ENCODE peak calls at places on chromosomes 5 and 9, in six cellular contexts. O is mammary epithelial cell, T is cardiac muscle cell, M is neural progenitor cell, X is OCI-LY7, A is psoas muscle. Y is an unnamed sample.

GRCh38 chr5:110769282-110769681 is 30.5 kb downstream of the SLC25A46 start:
- DNase-seq in O (peak; percentile 35), T (no peak), M (no peak), X (no peak), A (no peak), Y (no peak)

GRCh38 chr9:135394131-135394530 is 85.5 kb upstream of the PPP1R26 start:
- DNase-seq in O (no peak), T (no peak), M (no peak), X (no peak), A (no peak), Y (no peak)

GRCh38 chr5:34007116-34007674 is 655 bp downstream of the AMACR start:
- DNase-seq in O (no peak), T (peak; percentile 20), M (peak; percentile 30), X (no peak), A (no peak), Y (peak; percentile 13)

GRCh38 chr5:57004800-57005199 is 52.9 kb upstream of the MIER3 start:
- DNase-seq in O (peak; percentile 59), T (no peak), M (no peak), X (no peak), A (no peak), Y (peak; percentile 97)

GRCh38 chr9:120536949-120537640 is 42.9 kb downstream of the CDK5RAP2 start:
- DNase-seq in O (no peak), T (no peak), M (no peak), X (no peak), A (no peak), Y (no peak)

GRCh38 chr9:136978073-136978864 is 965 bp downstream of the PTGDS start:
- DNase-seq in O (no peak), T (peak; percentile 88), M (peak; percentile 95), X (peak; percentile 59), A (peak; percentile 89), Y (peak; percentile 100)

GRCh38 chr5:59496524-59497134 is 396.9 kb downstream of the PDE4D start:
- DNase-seq in O (no peak), T (no peak), M (peak; percentile 9), X (peak; percentile 41), A (no peak), Y (no peak)

GRCh38 chr9:133485531-133486260 is 6.8 kb upstream of the SLC2A6 start:
- DNase-seq in O (no peak), T (no peak), M (no peak), X (peak; percentile 84), A (peak; percentile 46), Y (no peak)

GRCh38 chr5:124528838-124529237 is 217.6 kb downstream of the ZNF608 start:
- DNase-seq in O (no peak), T (no peak), M (no peak), X (no peak), A (no peak), Y (no peak)

GRCh38 chr9:38074441-38074943 is 5.5 kb upstream of the SHB start:
- DNase-seq in O (no peak), T (no peak), M (no peak), X (no peak), A (no peak), Y (no peak)

GRCh38 chr9:28961625-28962024 is 1388.3 kb upstream of the C9orf72 start:
- DNase-seq in O (no peak), T (no peak), M (no peak), X (no peak), A (no peak), Y (no peak)

GRCh38 chr9:125850763-125851162 is 103.6 kb downstream of the PBX3 start:
- DNase-seq in O (no peak), T (no peak), M (no peak), X (no peak), A (no peak), Y (no peak)

GRCh38 chr9:134053941-134054761 is 13.7 kb downstream of the BRD3 start:
- DNase-seq in O (no peak), T (no peak), M (no peak), X (no peak), A (peak; percentile 47), Y (no peak)

GRCh38 chr5:53069626-53070025 is 39.9 kb downstream of the MOCS2 start:
- DNase-seq in O (peak; percentile 39), T (no peak), M (no peak), X (no peak), A (no peak), Y (no peak)

GRCh38 chr5:43643327-43643726 is 40.3 kb downstream of the NNT start:
- DNase-seq in O (no peak), T (no peak), M (no peak), X (no peak), A (no peak), Y (no peak)

GRCh38 chr9:4344946-4345345 is 45.1 kb upstream of the GLIS3 start:
- DNase-seq in O (peak; percentile 84), T (no peak), M (no peak), X (no peak), A (no peak), Y (peak; percentile 54)
- H3K27ac ChIP-seq in O (peak overlapping the region; percentile 24), T (no peak overlapping the region), M (no peak overlapping the region), X (no peak overlapping the region), A (no peak overlapping the region), Y (no peak overlapping the region)

GRCh38 chr9:113350937-113351336 is 1.6 kb downstream of the BSPRY start:
- DNase-seq in O (no peak), T (no peak), M (no peak), X (peak; percentile 53), A (no peak), Y (no peak)

GRCh38 chr9:113350338-113350672 is 964 bp downstream of the BSPRY start:
- DNase-seq in O (no peak), T (no peak), M (no peak), X (no peak), A (no peak), Y (no peak)

GRCh38 chr9:113349434-113350337 is at the start of gene BSPRY:
- DNase-seq in O (no peak), T (peak; percentile 45), M (peak; percentile 66), X (peak; percentile 25), A (no peak), Y (peak; percentile 54)

GRCh38 chr9:113347479-113347878 is 1.9 kb upstream of the BSPRY start:
- DNase-seq in O (no peak), T (no peak), M (no peak), X (no peak), A (no peak), Y (no peak)

DNA sequence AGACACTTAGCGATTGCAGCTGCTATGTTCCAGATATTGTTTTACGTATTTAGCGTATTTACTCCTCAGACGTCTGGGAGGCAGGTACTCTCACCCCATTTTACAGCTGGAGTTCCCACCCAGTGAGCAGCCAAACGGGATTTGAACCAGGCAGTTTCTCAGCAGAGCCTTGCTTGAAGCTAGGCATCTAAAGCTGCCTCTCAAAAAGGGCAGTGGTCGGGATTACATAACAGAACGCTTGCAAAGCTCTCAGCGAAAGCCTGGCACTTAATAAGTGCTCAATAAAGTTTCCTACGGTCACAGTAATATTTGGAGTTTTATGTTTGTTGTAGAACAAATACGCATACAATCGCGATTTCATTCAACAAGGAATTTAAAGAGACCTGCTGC is 302 bp upstream of the BSPRY start:
- DNase-seq in O (no peak), T (no peak), M (peak; percentile 33), X (no peak), A (no peak), Y (no peak)
- H3K27ac ChIP-seq in O (no peak overlapping the region), T (no peak overlapping the region), M (no peak overlapping the region), X (no peak overlapping the region), A (no peak overlapping the region), Y (no peak overlapping the region)

GRCh38 chr5:112776301-112776856 is 38.7 kb downstream of the APC start:
- DNase-seq in O (peak; percentile 60), T (no peak), M (no peak), X (no peak), A (no peak), Y (peak; percentile 20)

GRCh38 chr5:112772095-112772494 is 34.4 kb downstream of the APC start:
- DNase-seq in O (peak; percentile 7), T (no peak), M (no peak), X (no peak), A (no peak), Y (peak; percentile 5)
- H3K27ac ChIP-seq in O (no peak overlapping the region), T (no peak overlapping the region), M (no peak overlapping the region), X (no peak overlapping the region), A (no peak overlapping the region), Y (no peak overlapping the region)

GRCh38 chr5:139636975-139637408 is 11.2 kb upstream of the CXXC5 start:
- DNase-seq in O (peak; percentile 83), T (no peak), M (no peak), X (no peak), A (no peak), Y (no peak)
- H3K27ac ChIP-seq in O (no peak overlapping the region), T (no peak overlapping the region), M (no peak overlapping the region), X (peak overlapping the region; percentile 98), A (peak overlapping the region; percentile 96), Y (no peak overlapping the region)

GRCh38 chr9:127568618-127568970 is 43.5 kb upstream of the STXBP1 start:
- DNase-seq in O (no peak), T (no peak), M (no peak), X (no peak), A (peak; percentile 55), Y (no peak)
- H3K27ac ChIP-seq in O (peak overlapping the region; percentile 68), T (peak overlapping the region; percentile 90), M (no peak overlapping the region), X (no peak overlapping the region), A (peak overlapping the region; percentile 63), Y (peak overlapping the region; percentile 99)